ENCODE peak calls at places on chromosomes 1 and 21, in nine cellular contexts. One of them, this sample, is unnamed. For H3K9me3, the result is how much of the 10 kb centered on the place peaks cover.

GRCh38 chr21:28154121-28154520 is 838.6 kb downstream of the LTN1 start:
- DNase-seq in right cardiac atrium: no peak
- DNase-seq in stomach: no peak
- DNase-seq in CD8-positive, alpha-beta memory T cell: no peak
- DNase-seq in fibroblast of lung: peak
- DNase-seq in Caco-2: no peak
- DNase-seq in CD8-positive, alpha-beta T cell: no peak
- DNase-seq in BE2C: no peak
- DNase-seq in DND-41: no peak
- DNase-seq in this sample: no peak

GRCh38 chr21:26449161-26449560 is 123.9 kb downstream of the CYYR1 start:
- DNase-seq in right cardiac atrium: no peak
- DNase-seq in stomach: no peak
- DNase-seq in CD8-positive, alpha-beta memory T cell: no peak
- DNase-seq in fibroblast of lung: peak
- DNase-seq in Caco-2: no peak
- DNase-seq in CD8-positive, alpha-beta T cell: no peak
- DNase-seq in BE2C: no peak
- DNase-seq in DND-41: no peak
- DNase-seq in this sample: no peak

GRCh38 chr1:27971674-27972073 is 11.9 kb downstream of the XKR8 start:
- DNase-seq in right cardiac atrium: no peak
- DNase-seq in stomach: no peak
- DNase-seq in CD8-positive, alpha-beta memory T cell: no peak
- DNase-seq in fibroblast of lung: peak
- DNase-seq in Caco-2: no peak
- DNase-seq in CD8-positive, alpha-beta T cell: no peak
- DNase-seq in BE2C: peak
- DNase-seq in DND-41: no peak
- DNase-seq in this sample: peak

GRCh38 chr1:43492816-43493215 is 37.9 kb upstream of the PTPRF start:
- DNase-seq in right cardiac atrium: no peak
- DNase-seq in stomach: no peak
- DNase-seq in CD8-positive, alpha-beta memory T cell: no peak
- DNase-seq in fibroblast of lung: no peak
- DNase-seq in Caco-2: no peak
- DNase-seq in CD8-positive, alpha-beta T cell: no peak
- DNase-seq in BE2C: no peak
- DNase-seq in DND-41: no peak
- DNase-seq in this sample: no peak

GRCh38 chr1:160521554-160521953 is 1.5 kb downstream of the SLAMF6 start:
- DNase-seq in right cardiac atrium: no peak
- DNase-seq in stomach: no peak
- DNase-seq in CD8-positive, alpha-beta memory T cell: no peak
- DNase-seq in fibroblast of lung: no peak
- DNase-seq in Caco-2: no peak
- DNase-seq in CD8-positive, alpha-beta T cell: no peak
- DNase-seq in BE2C: no peak
- DNase-seq in DND-41: no peak
- DNase-seq in this sample: no peak

GRCh38 chr1:206685749-206686485 is 1.2 kb downstream of the MAPKAPK2 start:
- DNase-seq in right cardiac atrium: peak
- DNase-seq in stomach: peak
- DNase-seq in CD8-positive, alpha-beta memory T cell: peak
- DNase-seq in fibroblast of lung: peak
- DNase-seq in Caco-2: peak
- DNase-seq in CD8-positive, alpha-beta T cell: peak
- DNase-seq in BE2C: peak
- DNase-seq in DND-41: peak
- DNase-seq in this sample: peak

GRCh38 chr1:37561794-37562132 is 5.0 kb downstream of the DNALI1 start:
- DNase-seq in right cardiac atrium: no peak
- DNase-seq in stomach: no peak
- DNase-seq in CD8-positive, alpha-beta memory T cell: peak
- DNase-seq in fibroblast of lung: peak
- DNase-seq in Caco-2: peak
- DNase-seq in CD8-positive, alpha-beta T cell: no peak
- DNase-seq in BE2C: peak
- DNase-seq in DND-41: peak
- DNase-seq in this sample: peak

GRCh38 chr1:47708658-47709301 is 270.9 kb downstream of the FOXD2 start:
- DNase-seq in right cardiac atrium: no peak
- DNase-seq in stomach: no peak
- DNase-seq in CD8-positive, alpha-beta memory T cell: no peak
- DNase-seq in fibroblast of lung: peak
- DNase-seq in Caco-2: peak
- DNase-seq in CD8-positive, alpha-beta T cell: no peak
- DNase-seq in BE2C: no peak
- DNase-seq in DND-41: no peak
- DNase-seq in this sample: peak

GRCh38 chr1:228341814-228342626 is 64.6 kb downstream of the TRIM11 start:
- DNase-seq in right cardiac atrium: peak
- DNase-seq in stomach: no peak
- DNase-seq in CD8-positive, alpha-beta memory T cell: peak
- DNase-seq in fibroblast of lung: no peak
- DNase-seq in Caco-2: peak
- DNase-seq in CD8-positive, alpha-beta T cell: no peak
- DNase-seq in BE2C: peak
- DNase-seq in DND-41: no peak
- DNase-seq in this sample: peak

GRCh38 chr1:228339059-228339704 is 67.5 kb downstream of the TRIM11 start:
- DNase-seq in right cardiac atrium: peak
- DNase-seq in stomach: no peak
- DNase-seq in CD8-positive, alpha-beta memory T cell: no peak
- DNase-seq in fibroblast of lung: no peak
- DNase-seq in Caco-2: peak
- DNase-seq in CD8-positive, alpha-beta T cell: no peak
- DNase-seq in BE2C: no peak
- DNase-seq in DND-41: no peak
- DNase-seq in this sample: no peak

GRCh38 chr1:228341450-228341813 is 65.2 kb downstream of the TRIM11 start:
- DNase-seq in right cardiac atrium: no peak
- DNase-seq in stomach: no peak
- DNase-seq in CD8-positive, alpha-beta memory T cell: peak
- DNase-seq in fibroblast of lung: no peak
- DNase-seq in Caco-2: peak
- DNase-seq in CD8-positive, alpha-beta T cell: no peak
- DNase-seq in BE2C: no peak
- DNase-seq in DND-41: no peak
- DNase-seq in this sample: no peak

GRCh38 chr1:228339766-228340685 is 66.6 kb downstream of the TRIM11 start:
- DNase-seq in right cardiac atrium: peak
- DNase-seq in stomach: no peak
- DNase-seq in CD8-positive, alpha-beta memory T cell: peak
- DNase-seq in fibroblast of lung: no peak
- DNase-seq in Caco-2: peak
- DNase-seq in CD8-positive, alpha-beta T cell: no peak
- DNase-seq in BE2C: no peak
- DNase-seq in DND-41: no peak
- DNase-seq in this sample: peak

DNA sequence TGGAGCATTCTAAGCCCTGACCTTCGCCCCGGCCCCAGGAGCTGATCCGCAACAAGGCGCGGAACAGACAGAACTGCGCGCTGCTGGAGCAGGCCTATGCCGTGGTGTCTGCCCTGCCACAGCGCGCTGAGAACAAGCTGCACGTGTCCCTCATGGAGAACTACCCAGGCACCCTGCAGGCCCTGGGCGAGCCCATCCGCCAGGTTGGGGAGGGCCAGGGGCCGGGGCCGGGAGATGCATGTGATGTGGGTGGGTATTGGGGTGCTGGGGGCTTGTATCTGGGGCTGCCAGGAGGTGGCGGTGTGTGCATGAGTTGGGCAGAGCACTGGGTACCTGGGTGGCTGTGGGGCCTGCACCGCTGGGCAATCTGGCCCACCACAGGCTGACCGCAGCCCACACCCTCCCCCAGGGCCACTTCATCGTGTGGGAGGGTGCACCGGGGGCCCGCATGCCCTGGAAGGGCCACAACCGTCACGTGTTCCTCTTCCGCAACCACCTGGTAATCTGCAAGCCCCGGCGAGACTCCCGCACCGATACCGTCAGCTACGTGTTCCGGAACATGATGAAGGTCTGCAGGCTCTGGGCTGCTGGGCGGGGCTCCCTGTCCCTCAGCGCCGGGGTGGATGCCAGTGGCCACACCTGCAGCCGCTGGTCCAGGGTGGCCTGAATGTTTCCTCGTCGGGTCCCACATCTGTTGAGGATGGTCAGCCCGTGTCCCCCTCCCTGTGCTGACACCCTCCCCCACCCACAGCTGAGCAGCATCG is 65.8 kb downstream of the TRIM11 start:
- DNase-seq in right cardiac atrium: peak
- DNase-seq in stomach: no peak
- DNase-seq in CD8-positive, alpha-beta memory T cell: peak
- DNase-seq in fibroblast of lung: no peak
- DNase-seq in Caco-2: peak
- DNase-seq in CD8-positive, alpha-beta T cell: no peak
- DNase-seq in BE2C: peak
- DNase-seq in DND-41: peak
- DNase-seq in this sample: peak
- H3K9me3 ChIP-seq in right cardiac atrium: under half
- H3K9me3 ChIP-seq in stomach: under half
- H3K9me3 ChIP-seq in CD8-positive, alpha-beta memory T cell: under half
- H3K9me3 ChIP-seq in fibroblast of lung: under half
- H3K9me3 ChIP-seq in Caco-2: under half
- H3K9me3 ChIP-seq in CD8-positive, alpha-beta T cell: under half
- H3K9me3 ChIP-seq in BE2C: under half
- H3K9me3 ChIP-seq in DND-41: under half
- H3K9me3 ChIP-seq in this sample: under half

GRCh38 chr1:227583354-227583753 is 20.0 kb downstream of the ZNF678 start:
- DNase-seq in right cardiac atrium: no peak
- DNase-seq in stomach: no peak
- DNase-seq in CD8-positive, alpha-beta memory T cell: no peak
- DNase-seq in fibroblast of lung: no peak
- DNase-seq in Caco-2: no peak
- DNase-seq in CD8-positive, alpha-beta T cell: no peak
- DNase-seq in BE2C: no peak
- DNase-seq in DND-41: no peak
- DNase-seq in this sample: no peak
- H3K9me3 ChIP-seq in right cardiac atrium: under half
- H3K9me3 ChIP-seq in stomach: under half
- H3K9me3 ChIP-seq in CD8-positive, alpha-beta memory T cell: under half
- H3K9me3 ChIP-seq in fibroblast of lung: under half
- H3K9me3 ChIP-seq in Caco-2: under half
- H3K9me3 ChIP-seq in CD8-positive, alpha-beta T cell: under half
- H3K9me3 ChIP-seq in BE2C: under half
- H3K9me3 ChIP-seq in DND-41: under half
- H3K9me3 ChIP-seq in this sample: under half

GRCh38 chr1:173467426-173467825 is 9.7 kb upstream of the PRDX6 start:
- DNase-seq in right cardiac atrium: no peak
- DNase-seq in stomach: no peak
- DNase-seq in CD8-positive, alpha-beta memory T cell: no peak
- DNase-seq in fibroblast of lung: peak
- DNase-seq in Caco-2: no peak
- DNase-seq in CD8-positive, alpha-beta T cell: no peak
- DNase-seq in BE2C: no peak
- DNase-seq in DND-41: no peak
- DNase-seq in this sample: no peak

GRCh38 chr1:173474097-173474779 is 2.9 kb upstream of the PRDX6 start:
- DNase-seq in right cardiac atrium: no peak
- DNase-seq in stomach: no peak
- DNase-seq in CD8-positive, alpha-beta memory T cell: no peak
- DNase-seq in fibroblast of lung: no peak
- DNase-seq in Caco-2: no peak
- DNase-seq in CD8-positive, alpha-beta T cell: no peak
- DNase-seq in BE2C: no peak
- DNase-seq in DND-41: no peak
- DNase-seq in this sample: no peak

GRCh38 chr1:173473599-173474011 is 3.5 kb upstream of the PRDX6 start:
- DNase-seq in right cardiac atrium: no peak
- DNase-seq in stomach: no peak
- DNase-seq in CD8-positive, alpha-beta memory T cell: no peak
- DNase-seq in fibroblast of lung: peak
- DNase-seq in Caco-2: no peak
- DNase-seq in CD8-positive, alpha-beta T cell: no peak
- DNase-seq in BE2C: no peak
- DNase-seq in DND-41: no peak
- DNase-seq in this sample: no peak

GRCh38 chr1:173469656-173470055 is 7.5 kb upstream of the PRDX6 start:
- DNase-seq in right cardiac atrium: no peak
- DNase-seq in stomach: no peak
- DNase-seq in CD8-positive, alpha-beta memory T cell: no peak
- DNase-seq in fibroblast of lung: no peak
- DNase-seq in Caco-2: no peak
- DNase-seq in CD8-positive, alpha-beta T cell: no peak
- DNase-seq in BE2C: no peak
- DNase-seq in DND-41: no peak
- DNase-seq in this sample: no peak

GRCh38 chr1:173470608-173471007 is 6.5 kb upstream of the PRDX6 start:
- DNase-seq in right cardiac atrium: no peak
- DNase-seq in stomach: no peak
- DNase-seq in CD8-positive, alpha-beta memory T cell: no peak
- DNase-seq in fibroblast of lung: no peak
- DNase-seq in Caco-2: no peak
- DNase-seq in CD8-positive, alpha-beta T cell: no peak
- DNase-seq in BE2C: no peak
- DNase-seq in DND-41: no peak
- DNase-seq in this sample: no peak
- H3K9me3 ChIP-seq in right cardiac atrium: under half
- H3K9me3 ChIP-seq in stomach: under half
- H3K9me3 ChIP-seq in CD8-positive, alpha-beta memory T cell: under half
- H3K9me3 ChIP-seq in fibroblast of lung: under half
- H3K9me3 ChIP-seq in Caco-2: under half
- H3K9me3 ChIP-seq in CD8-positive, alpha-beta T cell: under half
- H3K9me3 ChIP-seq in BE2C: under half
- H3K9me3 ChIP-seq in DND-41: under half
- H3K9me3 ChIP-seq in this sample: under half

GRCh38 chr1:186498071-186498470 is 37.2 kb upstream of the PDC start:
- DNase-seq in right cardiac atrium: no peak
- DNase-seq in stomach: no peak
- DNase-seq in CD8-positive, alpha-beta memory T cell: no peak
- DNase-seq in fibroblast of lung: no peak
- DNase-seq in Caco-2: no peak
- DNase-seq in CD8-positive, alpha-beta T cell: no peak
- DNase-seq in BE2C: no peak
- DNase-seq in DND-41: no peak
- DNase-seq in this sample: no peak

GRCh38 chr1:186498695-186499389 is 37.9 kb upstream of the PDC start:
- DNase-seq in right cardiac atrium: no peak
- DNase-seq in stomach: no peak
- DNase-seq in CD8-positive, alpha-beta memory T cell: no peak
- DNase-seq in fibroblast of lung: peak
- DNase-seq in Caco-2: peak
- DNase-seq in CD8-positive, alpha-beta T cell: no peak
- DNase-seq in BE2C: no peak
- DNase-seq in DND-41: no peak
- DNase-seq in this sample: no peak

GRCh38 chr1:186496452-186496851 is 35.5 kb upstream of the PDC start:
- DNase-seq in right cardiac atrium: no peak
- DNase-seq in stomach: no peak
- DNase-seq in CD8-positive, alpha-beta memory T cell: no peak
- DNase-seq in fibroblast of lung: no peak
- DNase-seq in Caco-2: no peak
- DNase-seq in CD8-positive, alpha-beta T cell: no peak
- DNase-seq in BE2C: no peak
- DNase-seq in DND-41: no peak
- DNase-seq in this sample: no peak

GRCh38 chr1:186499571-186499970 is 38.7 kb upstream of the PDC start:
- DNase-seq in right cardiac atrium: no peak
- DNase-seq in stomach: no peak
- DNase-seq in CD8-positive, alpha-beta memory T cell: no peak
- DNase-seq in fibroblast of lung: no peak
- DNase-seq in Caco-2: no peak
- DNase-seq in CD8-positive, alpha-beta T cell: no peak
- DNase-seq in BE2C: no peak
- DNase-seq in DND-41: no peak
- DNase-seq in this sample: no peak

GRCh38 chr1:186497651-186498050 is 36.7 kb upstream of the PDC start:
- DNase-seq in right cardiac atrium: no peak
- DNase-seq in stomach: no peak
- DNase-seq in CD8-positive, alpha-beta memory T cell: no peak
- DNase-seq in fibroblast of lung: no peak
- DNase-seq in Caco-2: no peak
- DNase-seq in CD8-positive, alpha-beta T cell: no peak
- DNase-seq in BE2C: no peak
- DNase-seq in DND-41: no peak
- DNase-seq in this sample: no peak
- H3K9me3 ChIP-seq in right cardiac atrium: under half
- H3K9me3 ChIP-seq in stomach: under half
- H3K9me3 ChIP-seq in CD8-positive, alpha-beta memory T cell: under half
- H3K9me3 ChIP-seq in fibroblast of lung: under half
- H3K9me3 ChIP-seq in Caco-2: under half
- H3K9me3 ChIP-seq in CD8-positive, alpha-beta T cell: under half
- H3K9me3 ChIP-seq in BE2C: under half
- H3K9me3 ChIP-seq in DND-41: under half
- H3K9me3 ChIP-seq in this sample: under half